ENCODE peak calls at places on chromosomes 13 and 19, in seven cellular contexts. F, E, L, V, N, A and X are unnamed samples. For H3K4me1, the result is how much of the 10 kb centered on the place peaks cover.

GRCh38 chr13:38641164-38641948 is 45.5 kb upstream of the FREM2 start:
- DNase-seq in F (no peak), E (no peak), L (no peak), V (no peak), N (no peak), A (no peak), X (peak)

GRCh38 chr19:16435238-16435911 is 36.4 kb downstream of the EPS15L1 start:
- DNase-seq in F (no peak), E (no peak), L (peak), V (peak), N (no peak), A (peak), X (peak)

GRCh38 chr19:15191982-15192381 is 8.8 kb downstream of the NOTCH3 start:
- DNase-seq in F (no peak), E (no peak), L (no peak), V (no peak), N (no peak), A (no peak), X (no peak)

GRCh38 chr19:8641908-8642547 is 11.6 kb downstream of the NFILZ start:
- DNase-seq in F (peak), E (no peak), L (peak), V (peak), N (no peak), A (peak), X (peak)

GRCh38 chr13:50831510-50831909 is 12.0 kb downstream of the DLEU7 start:
- DNase-seq in F (no peak), E (no peak), L (peak), V (peak), N (no peak), A (no peak), X (no peak)

GRCh38 chr19:3012522-3013260 is 16.4 kb downstream of the TLE2 start:
- DNase-seq in F (no peak), E (no peak), L (no peak), V (no peak), N (no peak), A (no peak), X (no peak)

GRCh38 chr13:23175920-23176319 is 4.9 kb upstream of the SGCG start:
- DNase-seq in F (peak), E (no peak), L (no peak), V (no peak), N (no peak), A (peak), X (peak)

GRCh38 chr19:13146763-13147563 is 3.2 kb downstream of the STX10 start:
- DNase-seq in F (no peak), E (no peak), L (no peak), V (no peak), N (no peak), A (no peak), X (no peak)

GRCh38 chr19:31066385-31066784 is 282.9 kb downstream of the TSHZ3 start:
- DNase-seq in F (no peak), E (no peak), L (peak), V (peak), N (no peak), A (peak), X (peak)

GRCh38 chr13:95955719-95956118 is 97.5 kb downstream of the UGGT2 start:
- DNase-seq in F (no peak), E (no peak), L (no peak), V (no peak), N (no peak), A (no peak), X (no peak)

GRCh38 chr19:2974342-2974932 is 2.9 kb upstream of the TLE6 start:
- DNase-seq in F (no peak), E (no peak), L (peak), V (no peak), N (no peak), A (no peak), X (peak)

GRCh38 chr13:110625771-110626321 is 10.5 kb downstream of the NAXD start:
- DNase-seq in F (no peak), E (no peak), L (no peak), V (no peak), N (no peak), A (no peak), X (no peak)

GRCh38 chr13:77521595-77522367 is 13.7 kb upstream of the SCEL start:
- DNase-seq in F (no peak), E (no peak), L (peak), V (peak), N (peak), A (no peak), X (peak)

GRCh38 chr19:13537454-13537853 is 31.2 kb upstream of the CACNA1A start:
- DNase-seq in F (no peak), E (no peak), L (no peak), V (no peak), N (peak), A (no peak), X (no peak)

GRCh38 chr13:99657848-99658265 is 156.6 kb downstream of the TM9SF2 start:
- DNase-seq in F (no peak), E (no peak), L (peak), V (no peak), N (peak), A (no peak), X (no peak)

GRCh38 chr13:39586956-39587605 is 15.9 kb downstream of the LHFPL6 start:
- DNase-seq in F (no peak), E (no peak), L (no peak), V (no peak), N (no peak), A (no peak), X (no peak)

GRCh38 chr13:24251525-24251924 is 57.9 kb upstream of the C1QTNF9 start:
- DNase-seq in F (no peak), E (no peak), L (no peak), V (no peak), N (no peak), A (no peak), X (no peak)

GRCh38 chr13:49421391-49421790 is 22.5 kb downstream of the CAB39L start:
- DNase-seq in F (peak), E (no peak), L (no peak), V (peak), N (peak), A (no peak), X (no peak)

GRCh38 chr13:21476893-21477472 is 17.9 kb upstream of the ZDHHC20 start:
- DNase-seq in F (peak), E (peak), L (peak), V (peak), N (peak), A (peak), X (peak)

GRCh38 chr13:87295636-87296035 is 375.5 kb upstream of the SLITRK5 start:
- DNase-seq in F (no peak), E (no peak), L (peak), V (no peak), N (no peak), A (no peak), X (no peak)

GRCh38 chr13:111911754-111912452 is 155.0 kb upstream of the SOX1 start:
- DNase-seq in F (no peak), E (no peak), L (no peak), V (no peak), N (peak), A (no peak), X (no peak)

GRCh38 chr19:17370026-17370587 is 7.0 kb downstream of the PLVAP start:
- DNase-seq in F (peak), E (no peak), L (peak), V (no peak), N (no peak), A (peak), X (peak)

GRCh38 chr13:22173605-22174004 is 502.7 kb downstream of the FGF9 start:
- DNase-seq in F (no peak), E (no peak), L (peak), V (no peak), N (no peak), A (peak), X (no peak)

GRCh38 chr19:13633109-13633508 is 126.8 kb upstream of the CACNA1A start:
- DNase-seq in F (no peak), E (peak), L (peak), V (no peak), N (peak), A (peak), X (peak)

GRCh38 chr13:58018865-58019264 is 387.3 kb downstream of the PCDH17 start:
- DNase-seq in F (no peak), E (no peak), L (no peak), V (no peak), N (no peak), A (no peak), X (no peak)

GRCh38 chr13:95083758-95084157 is 217.5 kb downstream of the ABCC4 start:
- DNase-seq in F (no peak), E (no peak), L (peak), V (peak), N (no peak), A (peak), X (no peak)

GRCh38 chr13:52010890-52011689 is at the start of gene ATP7B:
- DNase-seq in F (no peak), E (peak), L (peak), V (no peak), N (peak), A (no peak), X (peak)

GRCh38 chr19:4390017-4390861 is 10.1 kb downstream of the SH3GL1 start:
- DNase-seq in F (no peak), E (no peak), L (peak), V (peak), N (peak), A (peak), X (no peak)

GRCh38 chr19:30312582-30313352 is 59.4 kb upstream of the ZNF536 start:
- DNase-seq in F (peak), E (no peak), L (no peak), V (no peak), N (no peak), A (no peak), X (no peak)

DNA sequence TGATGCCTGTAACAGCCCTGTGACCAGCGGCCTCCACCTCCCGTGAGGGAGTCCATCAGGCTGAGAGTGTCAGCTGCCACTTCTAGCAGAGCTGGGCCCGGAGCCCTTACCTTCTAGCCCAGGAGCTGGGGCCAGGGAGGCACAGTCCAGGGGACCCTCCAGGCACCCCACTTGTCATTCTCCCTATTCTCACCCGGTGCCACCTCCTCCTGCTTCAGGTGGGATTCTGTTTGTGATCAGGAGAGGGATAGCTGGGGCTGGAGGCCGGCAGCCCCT is 4.1 kb downstream of the RASA3 start:
- DNase-seq in F (no peak), E (no peak), L (no peak), V (no peak), N (no peak), A (no peak), X (no peak)
- H3K4me1 ChIP-seq in F (under half), E (under half), L (under half), V (under half), N (under half), A (under half), X (under half)

GRCh38 chr13:106153041-106153440 is 382.4 kb downstream of the EFNB2 start:
- DNase-seq in F (no peak), E (no peak), L (no peak), V (no peak), N (no peak), A (no peak), X (no peak)

GRCh38 chr13:106151056-106151699 is 384.3 kb downstream of the EFNB2 start:
- DNase-seq in F (no peak), E (peak), L (peak), V (peak), N (no peak), A (peak), X (peak)

GRCh38 chr13:106153876-106154275 is 381.6 kb downstream of the EFNB2 start:
- DNase-seq in F (no peak), E (no peak), L (no peak), V (no peak), N (no peak), A (no peak), X (no peak)

GRCh38 chr13:106155411-106155810 is 380.1 kb downstream of the EFNB2 start:
- DNase-seq in F (no peak), E (no peak), L (peak), V (peak), N (no peak), A (peak), X (no peak)

DNA sequence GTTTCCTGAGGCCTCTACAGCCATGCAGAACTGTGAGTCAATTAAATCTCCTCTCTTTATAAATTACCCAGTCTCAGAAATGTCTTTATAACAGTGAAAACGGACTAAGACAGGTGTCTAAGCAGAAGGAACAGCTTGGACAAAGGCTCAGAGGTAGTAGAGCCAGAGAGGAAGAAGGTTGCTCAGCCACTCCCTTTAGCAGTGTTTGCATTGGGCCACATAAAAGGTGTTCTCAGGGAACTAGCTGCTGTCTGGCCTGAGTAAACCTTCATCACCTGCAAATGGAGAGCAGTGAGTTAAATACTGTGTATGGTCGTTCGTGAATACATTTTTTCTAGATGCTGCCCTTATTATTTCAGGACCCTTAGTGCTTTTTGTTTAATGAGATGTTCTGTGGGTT is 383.4 kb downstream of the EFNB2 start:
- DNase-seq in F (no peak), E (no peak), L (no peak), V (peak), N (no peak), A (no peak), X (no peak)
- H3K9ac ChIP-seq in F (no peak), E (no peak), L (no peak), V (peak), N (no peak), A (no peak), X (no peak)

DNA sequence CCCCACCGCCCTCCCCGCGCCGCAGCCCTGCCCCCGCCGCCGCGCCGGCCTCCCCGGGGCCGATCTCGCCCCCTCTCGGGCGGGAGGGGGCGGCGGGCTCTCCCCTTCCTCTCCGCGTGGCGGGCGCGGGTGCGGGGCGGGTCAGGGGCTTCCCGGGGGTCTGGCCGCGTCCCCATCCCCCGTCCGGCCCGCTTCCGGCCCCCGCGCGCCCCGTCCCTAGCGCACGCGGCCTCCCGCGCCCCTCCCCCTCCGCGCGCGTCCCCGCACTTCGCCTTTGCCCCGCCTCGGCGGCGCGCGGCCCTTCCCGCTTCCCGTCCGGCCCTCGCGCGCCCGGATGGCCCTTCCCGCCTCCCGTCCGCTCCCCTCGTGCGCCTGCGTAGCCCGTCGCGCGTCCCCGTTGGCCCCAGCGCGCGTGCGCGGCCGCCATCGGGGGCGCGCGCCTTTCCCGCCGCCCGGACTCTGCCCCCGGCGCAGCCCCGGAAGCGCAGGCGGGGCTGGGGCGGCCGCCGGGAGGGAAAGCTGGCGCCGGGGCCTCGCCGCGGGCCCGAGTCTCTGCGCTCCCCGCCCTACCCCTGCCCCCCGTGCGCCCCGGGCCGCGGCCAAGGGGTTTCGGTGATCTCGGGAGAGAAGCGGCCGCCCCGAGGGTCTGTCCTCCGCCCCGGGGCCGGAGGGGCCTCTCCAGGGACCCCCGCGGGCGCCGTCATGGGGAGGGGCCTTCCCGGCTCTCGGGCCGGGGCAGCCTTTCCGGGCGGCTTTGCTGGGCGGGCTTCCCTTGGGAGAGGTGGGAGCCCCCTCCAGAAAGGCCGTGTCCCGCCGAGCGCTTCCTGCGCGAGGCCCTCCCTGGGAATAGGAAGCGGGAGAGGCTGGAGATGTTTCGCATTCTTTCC is 519 bp downstream of the PTBP1 start:
- DNase-seq in F (peak), E (peak), L (peak), V (peak), N (peak), A (peak), X (peak)
- H3K4me1 ChIP-seq in F (under half), E (under half), L (under half), V (under half), N (under half), A (under half), X (under half)

DNA sequence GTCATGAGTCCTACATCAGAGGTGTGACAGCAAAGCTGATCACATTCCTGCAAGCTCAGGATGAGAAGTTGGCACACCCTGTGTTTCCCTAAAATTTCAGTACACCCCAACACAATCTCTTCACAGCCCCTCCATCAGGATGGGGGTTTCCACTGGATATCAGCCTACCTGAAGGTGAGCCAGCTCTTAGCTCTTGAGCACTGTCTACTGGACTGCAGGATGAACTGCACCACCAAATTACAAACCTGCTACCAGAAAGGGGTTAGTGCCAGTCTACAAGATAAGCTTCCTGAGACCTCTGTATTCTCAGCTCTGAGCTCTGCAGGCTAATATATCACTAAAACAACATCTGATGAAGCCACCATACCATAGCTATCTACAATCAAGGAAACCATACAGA is 1616.2 kb upstream of the SPRY2 start:
- DNase-seq in F (no peak), E (no peak), L (no peak), V (no peak), N (peak), A (no peak), X (no peak)
- H3K9ac ChIP-seq in F (no peak), E (no peak), L (no peak), V (no peak), N (no peak), A (no peak), X (no peak)

GRCh38 chr13:32211788-32212187 is 103.4 kb downstream of the ZAR1L start:
- DNase-seq in F (no peak), E (no peak), L (peak), V (no peak), N (no peak), A (peak), X (peak)
- H3K4me1 ChIP-seq in F (under half), E (under half), L (under half), V (under half), N (under half), A (under half), X (under half)